ENCODE peak calls at places on chromosomes 5 and 9, in four cellular contexts. One of them, this sample, is unnamed.

GRCh38 chr5:148561712-148562365 is 92.5 kb downstream of the HTR4 start:
- DNase-seq in substantia nigra: no peak
- DNase-seq in psoas muscle: no peak
- DNase-seq in tibial artery: no peak
- DNase-seq in this sample: no peak

GRCh38 chr9:130263601-130264413 is 1.8 kb upstream of the HMCN2 start:
- DNase-seq in tibial artery: peak
- DNase-seq in psoas muscle: peak
- DNase-seq in substantia nigra: no peak
- DNase-seq in this sample: no peak

GRCh38 chr5:1009359-1010180 is 968 bp downstream of the NKD2 start:
- DNase-seq in substantia nigra: no peak
- DNase-seq in psoas muscle: peak
- DNase-seq in tibial artery: peak
- DNase-seq in this sample: no peak

GRCh38 chr5:1479581-1480188 is 34.4 kb upstream of the SLC6A3 start:
- DNase-seq in psoas muscle: no peak
- DNase-seq in tibial artery: peak
- DNase-seq in substantia nigra: no peak
- DNase-seq in this sample: peak

GRCh38 chr5:169742773-169743296 is 105.8 kb downstream of the DOCK2 start:
- DNase-seq in psoas muscle: no peak
- DNase-seq in substantia nigra: no peak
- DNase-seq in tibial artery: no peak
- DNase-seq in this sample: no peak

GRCh38 chr5:132639706-132640130 is 18.3 kb upstream of the IL13 start:
- DNase-seq in psoas muscle: no peak
- DNase-seq in substantia nigra: no peak
- DNase-seq in tibial artery: no peak
- DNase-seq in this sample: no peak

GRCh38 chr5:78972654-78973428 is 12.3 kb downstream of the ARSB start:
- DNase-seq in substantia nigra: no peak
- DNase-seq in psoas muscle: no peak
- DNase-seq in tibial artery: peak
- DNase-seq in this sample: no peak

GRCh38 chr5:163261647-163262269 is 175.6 kb upstream of the CCNG1 start:
- DNase-seq in psoas muscle: no peak
- DNase-seq in tibial artery: no peak
- DNase-seq in substantia nigra: no peak
- DNase-seq in this sample: no peak

GRCh38 chr5:176836811-176837706 is 26.7 kb downstream of the UNC5A start:
- DNase-seq in psoas muscle: no peak
- DNase-seq in tibial artery: no peak
- DNase-seq in substantia nigra: no peak
- DNase-seq in this sample: no peak

GRCh38 chr5:998276-998974 is 10.2 kb upstream of the NKD2 start:
- DNase-seq in substantia nigra: no peak
- DNase-seq in psoas muscle: peak
- DNase-seq in tibial artery: peak
- DNase-seq in this sample: no peak

GRCh38 chr5:95878417-95879323 is 56.1 kb upstream of the GLRX start:
- DNase-seq in tibial artery: no peak
- DNase-seq in substantia nigra: no peak
- DNase-seq in psoas muscle: no peak
- DNase-seq in this sample: no peak

GRCh38 chr9:16445141-16445920 is 425.1 kb downstream of the BNC2 start:
- DNase-seq in tibial artery: no peak
- DNase-seq in psoas muscle: no peak
- DNase-seq in substantia nigra: no peak
- DNase-seq in this sample: peak

GRCh38 chr5:57276353-57276752 is 102.5 kb downstream of the GPBP1 start:
- DNase-seq in tibial artery: no peak
- DNase-seq in psoas muscle: no peak
- DNase-seq in substantia nigra: no peak
- DNase-seq in this sample: no peak

GRCh38 chr9:134496413-134497282 is 145.0 kb upstream of the COL5A1 start:
- DNase-seq in substantia nigra: no peak
- DNase-seq in tibial artery: no peak
- DNase-seq in psoas muscle: peak
- DNase-seq in this sample: no peak

GRCh38 chr9:134497283-134497860 is 144.2 kb upstream of the COL5A1 start:
- DNase-seq in tibial artery: no peak
- DNase-seq in psoas muscle: no peak
- DNase-seq in substantia nigra: no peak
- DNase-seq in this sample: no peak

GRCh38 chr9:134494273-134494815 is 147.3 kb upstream of the COL5A1 start:
- DNase-seq in tibial artery: no peak
- DNase-seq in psoas muscle: no peak
- DNase-seq in substantia nigra: no peak
- DNase-seq in this sample: no peak

GRCh38 chr9:134494905-134495304 is 146.7 kb upstream of the COL5A1 start:
- DNase-seq in psoas muscle: no peak
- DNase-seq in tibial artery: no peak
- DNase-seq in substantia nigra: no peak
- DNase-seq in this sample: no peak

DNA sequence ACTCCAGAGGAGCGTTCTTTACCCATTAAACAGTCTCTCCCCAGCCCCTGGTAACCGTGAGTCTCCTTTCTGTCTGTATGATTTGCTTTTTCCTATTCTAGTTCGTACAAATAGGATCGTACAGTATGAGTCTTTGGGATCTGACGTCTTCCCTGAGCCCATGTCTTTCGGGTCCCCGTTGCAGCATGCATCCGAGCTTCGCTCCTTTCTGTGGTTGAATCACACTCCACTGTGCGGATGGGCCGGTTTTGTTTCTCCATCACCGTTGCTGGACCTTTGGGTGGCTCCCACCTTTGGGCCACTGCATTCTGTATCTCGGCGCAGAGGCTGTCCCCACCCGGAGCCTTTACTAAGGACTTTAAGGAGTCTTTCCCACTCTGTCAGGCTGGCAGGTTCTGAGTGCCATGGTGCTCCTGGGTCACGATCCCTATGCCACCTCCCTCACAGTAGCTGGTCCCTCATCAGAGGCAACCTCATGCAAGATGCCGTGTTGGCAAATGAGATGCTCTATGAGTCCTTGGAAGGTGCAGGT is 145.7 kb upstream of the COL5A1 start:
- DNase-seq in tibial artery: no peak
- DNase-seq in substantia nigra: no peak
- DNase-seq in psoas muscle: no peak
- DNase-seq in this sample: no peak
- H3K27ac ChIP-seq in tibial artery: no peak
- H3K27ac ChIP-seq in substantia nigra: no peak
- H3K27ac ChIP-seq in psoas muscle: no peak
- H3K27ac ChIP-seq in this sample: no peak

DNA sequence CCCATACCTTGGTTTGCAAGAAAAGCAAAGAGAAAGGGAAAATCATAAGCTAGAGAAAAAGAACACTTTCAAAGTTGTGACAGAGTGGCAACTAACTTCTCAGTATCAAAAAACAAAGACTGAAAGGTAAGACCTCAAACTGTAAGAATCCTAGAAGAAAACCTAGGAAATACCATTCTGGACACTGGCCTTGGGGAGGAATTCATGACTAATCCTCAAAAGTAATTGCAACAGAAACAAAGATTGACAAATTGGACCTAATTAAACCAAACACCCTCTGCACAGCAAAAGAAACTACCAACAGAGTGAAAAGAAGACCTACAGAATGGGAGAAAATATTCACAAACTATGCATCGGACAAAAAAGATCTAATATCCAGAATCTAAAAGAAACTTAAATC is 79.2 kb downstream of the FEM1C start:
- DNase-seq in substantia nigra: no peak
- DNase-seq in psoas muscle: no peak
- DNase-seq in tibial artery: no peak
- DNase-seq in this sample: no peak
- H3K27ac ChIP-seq in substantia nigra: no peak
- H3K27ac ChIP-seq in psoas muscle: no peak
- H3K27ac ChIP-seq in tibial artery: no peak
- H3K27ac ChIP-seq in this sample: no peak

GRCh38 chr9:124839612-124840299 is 13.5 kb upstream of the WDR38 start:
- DNase-seq in tibial artery: no peak
- DNase-seq in psoas muscle: no peak
- DNase-seq in substantia nigra: no peak
- DNase-seq in this sample: no peak

GRCh38 chr9:124835026-124835501 is 18.2 kb upstream of the WDR38 start:
- DNase-seq in substantia nigra: no peak
- DNase-seq in psoas muscle: peak
- DNase-seq in tibial artery: no peak
- DNase-seq in this sample: peak

GRCh38 chr9:124831642-124832364 is 21.5 kb upstream of the WDR38 start:
- DNase-seq in substantia nigra: no peak
- DNase-seq in psoas muscle: peak
- DNase-seq in tibial artery: no peak
- DNase-seq in this sample: no peak

GRCh38 chr9:124830593-124830992 is 22.7 kb upstream of the WDR38 start:
- DNase-seq in substantia nigra: no peak
- DNase-seq in psoas muscle: no peak
- DNase-seq in tibial artery: no peak
- DNase-seq in this sample: no peak

DNA sequence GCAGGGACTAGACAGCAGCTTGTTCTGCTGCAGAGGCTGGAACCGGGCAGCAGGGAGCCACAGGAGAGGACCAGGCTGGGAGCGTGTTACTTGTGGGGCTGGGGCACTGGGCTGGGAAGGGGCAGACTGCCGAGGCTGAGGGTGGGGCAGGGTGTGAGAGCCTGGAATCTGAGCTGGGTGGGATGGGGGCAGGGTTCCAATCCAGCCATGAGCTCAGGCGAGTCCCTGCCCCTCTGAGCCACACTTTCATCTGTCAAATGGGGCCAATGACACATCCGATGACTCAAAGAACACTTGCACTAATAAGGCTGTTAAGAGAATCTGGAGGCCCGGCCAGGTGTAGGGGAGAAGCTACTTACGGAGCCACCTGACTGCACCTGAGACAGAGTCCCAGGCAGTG is 18.7 kb upstream of the WDR38 start:
- DNase-seq in substantia nigra: no peak
- DNase-seq in psoas muscle: no peak
- DNase-seq in tibial artery: no peak
- DNase-seq in this sample: peak
- H3K27ac ChIP-seq in substantia nigra: no peak
- H3K27ac ChIP-seq in psoas muscle: peak
- H3K27ac ChIP-seq in tibial artery: peak
- H3K27ac ChIP-seq in this sample: peak

GRCh38 chr5:157269763-157270272 is 3.9 kb downstream of the CYFIP2 start:
- DNase-seq in psoas muscle: no peak
- DNase-seq in tibial artery: no peak
- DNase-seq in substantia nigra: no peak
- DNase-seq in this sample: no peak

GRCh38 chr5:157267025-157267424 is 1.1 kb downstream of the CYFIP2 start:
- DNase-seq in substantia nigra: no peak
- DNase-seq in tibial artery: no peak
- DNase-seq in psoas muscle: no peak
- DNase-seq in this sample: no peak

GRCh38 chr5:157271740-157272271 is 5.9 kb downstream of the CYFIP2 start:
- DNase-seq in tibial artery: no peak
- DNase-seq in psoas muscle: no peak
- DNase-seq in substantia nigra: no peak
- DNase-seq in this sample: no peak

GRCh38 chr5:157267766-157268480 is 2.0 kb downstream of the CYFIP2 start:
- DNase-seq in tibial artery: no peak
- DNase-seq in psoas muscle: peak
- DNase-seq in substantia nigra: no peak
- DNase-seq in this sample: peak

GRCh38 chr5:157269165-157269671 is 3.3 kb downstream of the CYFIP2 start:
- DNase-seq in substantia nigra: no peak
- DNase-seq in tibial artery: no peak
- DNase-seq in psoas muscle: no peak
- DNase-seq in this sample: no peak
- H3K27ac ChIP-seq in substantia nigra: no peak
- H3K27ac ChIP-seq in tibial artery: no peak
- H3K27ac ChIP-seq in psoas muscle: no peak
- H3K27ac ChIP-seq in this sample: no peak

This sample was measured in RWPE1.